ENCODE peak calls at places on chromosome 5, in seven cellular contexts. One of them, this sample, is unnamed.

GRCh38 chr5:77168187-77168883 is 42.1 kb upstream of the PDE8B start:
- DNase-seq in GM20000: no peak
- DNase-seq in ascending aorta: peak
- DNase-seq in thyroid gland: peak
- DNase-seq in nephron progenitor cell: no peak
- DNase-seq in CD4-positive, alpha-beta T cell: no peak
- DNase-seq in neural crest cell: no peak
- DNase-seq in this sample: no peak

GRCh38 chr5:118520771-118521415 is 467.5 kb downstream of the DTWD2 start:
- DNase-seq in GM20000: no peak
- DNase-seq in ascending aorta: no peak
- DNase-seq in thyroid gland: no peak
- DNase-seq in nephron progenitor cell: no peak
- DNase-seq in CD4-positive, alpha-beta T cell: no peak
- DNase-seq in neural crest cell: no peak
- DNase-seq in this sample: no peak

GRCh38 chr5:154421868-154422267 is 23.9 kb upstream of the SAP30L start:
- DNase-seq in GM20000: peak
- DNase-seq in ascending aorta: no peak
- DNase-seq in thyroid gland: no peak
- DNase-seq in nephron progenitor cell: no peak
- DNase-seq in CD4-positive, alpha-beta T cell: no peak
- DNase-seq in neural crest cell: no peak
- DNase-seq in this sample: no peak

GRCh38 chr5:129460951-129461815 is 1.1 kb downstream of the ADAMTS19 start:
- DNase-seq in GM20000: peak
- DNase-seq in ascending aorta: no peak
- DNase-seq in thyroid gland: no peak
- DNase-seq in nephron progenitor cell: peak
- DNase-seq in CD4-positive, alpha-beta T cell: no peak
- DNase-seq in neural crest cell: peak
- DNase-seq in this sample: no peak

GRCh38 chr5:156819967-156820581 is 30.0 kb upstream of the PPP1R2B start:
- DNase-seq in GM20000: no peak
- DNase-seq in ascending aorta: no peak
- DNase-seq in thyroid gland: no peak
- DNase-seq in nephron progenitor cell: no peak
- DNase-seq in CD4-positive, alpha-beta T cell: no peak
- DNase-seq in neural crest cell: no peak
- DNase-seq in this sample: no peak

GRCh38 chr5:17763301-17763700 is 129.0 kb downstream of the TAF11L14 start:
- DNase-seq in GM20000: no peak
- DNase-seq in ascending aorta: no peak
- DNase-seq in thyroid gland: no peak
- DNase-seq in nephron progenitor cell: no peak
- DNase-seq in CD4-positive, alpha-beta T cell: no peak
- DNase-seq in neural crest cell: no peak
- DNase-seq in this sample: no peak

GRCh38 chr5:132008961-132009680 is 2.3 kb downstream of the ACSL6 start:
- DNase-seq in GM20000: peak
- DNase-seq in ascending aorta: no peak
- DNase-seq in thyroid gland: peak
- DNase-seq in nephron progenitor cell: no peak
- DNase-seq in CD4-positive, alpha-beta T cell: no peak
- DNase-seq in neural crest cell: no peak
- DNase-seq in this sample: no peak

GRCh38 chr5:171770153-171770552 is 15.5 kb upstream of the SMIM23 start:
- DNase-seq in GM20000: no peak
- DNase-seq in ascending aorta: no peak
- DNase-seq in thyroid gland: no peak
- DNase-seq in nephron progenitor cell: no peak
- DNase-seq in CD4-positive, alpha-beta T cell: no peak
- DNase-seq in neural crest cell: no peak
- DNase-seq in this sample: no peak

GRCh38 chr5:147822686-147823491 is 8.6 kb downstream of the SPINK1 start:
- DNase-seq in GM20000: peak
- DNase-seq in ascending aorta: no peak
- DNase-seq in thyroid gland: peak
- DNase-seq in nephron progenitor cell: peak
- DNase-seq in CD4-positive, alpha-beta T cell: peak
- DNase-seq in neural crest cell: peak
- DNase-seq in this sample: peak

GRCh38 chr5:76367623-76368366 is 35.3 kb upstream of the IQGAP2 start:
- DNase-seq in GM20000: peak
- DNase-seq in ascending aorta: no peak
- DNase-seq in thyroid gland: no peak
- DNase-seq in nephron progenitor cell: no peak
- DNase-seq in CD4-positive, alpha-beta T cell: no peak
- DNase-seq in neural crest cell: no peak
- DNase-seq in this sample: peak

GRCh38 chr5:57199866-57200265 is 26.0 kb downstream of the GPBP1 start:
- DNase-seq in GM20000: no peak
- DNase-seq in ascending aorta: no peak
- DNase-seq in thyroid gland: peak
- DNase-seq in nephron progenitor cell: no peak
- DNase-seq in CD4-positive, alpha-beta T cell: no peak
- DNase-seq in neural crest cell: no peak
- DNase-seq in this sample: no peak

GRCh38 chr5:107459637-107460036 is 211.1 kb downstream of the EFNA5 start:
- DNase-seq in GM20000: no peak
- DNase-seq in ascending aorta: no peak
- DNase-seq in thyroid gland: no peak
- DNase-seq in nephron progenitor cell: no peak
- DNase-seq in CD4-positive, alpha-beta T cell: no peak
- DNase-seq in neural crest cell: no peak
- DNase-seq in this sample: no peak

GRCh38 chr5:95009812-95010211 is 275.1 kb downstream of the MCTP1 start:
- DNase-seq in GM20000: no peak
- DNase-seq in ascending aorta: no peak
- DNase-seq in thyroid gland: no peak
- DNase-seq in nephron progenitor cell: no peak
- DNase-seq in CD4-positive, alpha-beta T cell: no peak
- DNase-seq in neural crest cell: no peak
- DNase-seq in this sample: no peak

GRCh38 chr5:54761213-54761701 is 224.1 kb downstream of the ESM1 start:
- DNase-seq in GM20000: no peak
- DNase-seq in ascending aorta: no peak
- DNase-seq in thyroid gland: no peak
- DNase-seq in nephron progenitor cell: no peak
- DNase-seq in CD4-positive, alpha-beta T cell: no peak
- DNase-seq in neural crest cell: no peak
- DNase-seq in this sample: no peak

GRCh38 chr5:54766748-54767147 is 218.6 kb downstream of the ESM1 start:
- DNase-seq in GM20000: no peak
- DNase-seq in ascending aorta: no peak
- DNase-seq in thyroid gland: no peak
- DNase-seq in nephron progenitor cell: no peak
- DNase-seq in CD4-positive, alpha-beta T cell: no peak
- DNase-seq in neural crest cell: no peak
- DNase-seq in this sample: no peak

GRCh38 chr5:54764102-54764501 is 221.3 kb downstream of the ESM1 start:
- DNase-seq in GM20000: no peak
- DNase-seq in ascending aorta: no peak
- DNase-seq in thyroid gland: no peak
- DNase-seq in nephron progenitor cell: no peak
- DNase-seq in CD4-positive, alpha-beta T cell: no peak
- DNase-seq in neural crest cell: no peak
- DNase-seq in this sample: no peak

GRCh38 chr5:54765327-54765726 is 220.1 kb downstream of the ESM1 start:
- DNase-seq in GM20000: no peak
- DNase-seq in ascending aorta: no peak
- DNase-seq in thyroid gland: no peak
- DNase-seq in nephron progenitor cell: no peak
- DNase-seq in CD4-positive, alpha-beta T cell: no peak
- DNase-seq in neural crest cell: no peak
- DNase-seq in this sample: no peak

GRCh38 chr5:54764691-54765090 is 220.7 kb downstream of the ESM1 start:
- DNase-seq in GM20000: no peak
- DNase-seq in ascending aorta: no peak
- DNase-seq in thyroid gland: no peak
- DNase-seq in nephron progenitor cell: no peak
- DNase-seq in CD4-positive, alpha-beta T cell: no peak
- DNase-seq in neural crest cell: no peak
- DNase-seq in this sample: no peak
- TF ChIP-seq CTCF in GM20000: no peak
- TF ChIP-seq CTCF in ascending aorta: no peak
- TF ChIP-seq CTCF in thyroid gland: no peak
- TF ChIP-seq CTCF in nephron progenitor cell: no peak
- TF ChIP-seq CTCF in CD4-positive, alpha-beta T cell: no peak
- TF ChIP-seq CTCF in neural crest cell: no peak
- TF ChIP-seq CTCF in this sample: no peak

GRCh38 chr5:35185518-35185917 is 44.8 kb downstream of the PRLR start:
- DNase-seq in GM20000: no peak
- DNase-seq in ascending aorta: no peak
- DNase-seq in thyroid gland: no peak
- DNase-seq in nephron progenitor cell: no peak
- DNase-seq in CD4-positive, alpha-beta T cell: no peak
- DNase-seq in neural crest cell: no peak
- DNase-seq in this sample: no peak

GRCh38 chr5:35186749-35187148 is 43.5 kb downstream of the PRLR start:
- DNase-seq in GM20000: no peak
- DNase-seq in ascending aorta: no peak
- DNase-seq in thyroid gland: no peak
- DNase-seq in nephron progenitor cell: no peak
- DNase-seq in CD4-positive, alpha-beta T cell: no peak
- DNase-seq in neural crest cell: no peak
- DNase-seq in this sample: no peak

GRCh38 chr5:35182541-35183242 is 47.6 kb downstream of the PRLR start:
- DNase-seq in GM20000: no peak
- DNase-seq in ascending aorta: no peak
- DNase-seq in thyroid gland: peak
- DNase-seq in nephron progenitor cell: no peak
- DNase-seq in CD4-positive, alpha-beta T cell: no peak
- DNase-seq in neural crest cell: no peak
- DNase-seq in this sample: no peak

GRCh38 chr5:35180046-35180445 is 50.2 kb downstream of the PRLR start:
- DNase-seq in GM20000: no peak
- DNase-seq in ascending aorta: no peak
- DNase-seq in thyroid gland: no peak
- DNase-seq in nephron progenitor cell: no peak
- DNase-seq in CD4-positive, alpha-beta T cell: no peak
- DNase-seq in neural crest cell: no peak
- DNase-seq in this sample: no peak

DNA sequence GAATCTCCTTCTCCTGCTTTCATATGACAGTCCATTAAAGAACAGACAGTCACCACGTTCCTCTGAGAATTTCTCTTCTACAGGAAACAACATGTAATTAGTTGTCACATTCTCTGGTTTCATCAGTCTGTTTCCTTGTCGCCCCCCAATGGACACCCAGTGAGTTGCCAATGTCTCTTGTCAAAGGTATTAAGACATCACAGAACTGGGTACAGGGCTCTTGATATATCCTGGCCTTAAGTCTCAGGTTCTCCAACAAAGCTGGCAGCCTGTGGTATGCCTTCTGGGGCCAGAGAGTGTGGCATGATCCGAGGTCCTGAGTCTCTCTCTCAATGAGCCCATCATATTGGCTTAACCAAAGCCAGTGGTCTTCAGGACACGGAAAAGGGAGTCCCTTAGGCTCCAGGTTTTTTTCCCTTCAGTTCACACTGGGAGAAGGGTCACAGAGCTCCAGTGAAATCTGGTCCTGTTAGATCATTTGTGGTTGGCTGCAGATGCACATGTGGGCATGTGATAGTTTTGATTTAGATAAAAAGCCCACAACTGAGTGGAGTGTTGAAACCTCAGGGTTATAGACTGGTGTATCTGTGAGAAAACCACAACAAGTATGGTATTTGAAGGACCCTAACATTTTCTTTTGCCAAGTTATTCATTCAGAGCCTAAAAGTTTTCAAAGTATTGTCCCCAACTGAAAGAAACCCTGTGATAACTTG is 46.9 kb downstream of the PRLR start:
- DNase-seq in GM20000: peak
- DNase-seq in ascending aorta: no peak
- DNase-seq in thyroid gland: peak
- DNase-seq in nephron progenitor cell: peak
- DNase-seq in CD4-positive, alpha-beta T cell: no peak
- DNase-seq in neural crest cell: peak
- DNase-seq in this sample: peak
- TF ChIP-seq CTCF in GM20000: peak
- TF ChIP-seq CTCF in ascending aorta: peak
- TF ChIP-seq CTCF in thyroid gland: peak
- TF ChIP-seq CTCF in nephron progenitor cell: peak
- TF ChIP-seq CTCF in CD4-positive, alpha-beta T cell: no peak
- TF ChIP-seq CTCF in neural crest cell: peak
- TF ChIP-seq CTCF in this sample: peak

DNA sequence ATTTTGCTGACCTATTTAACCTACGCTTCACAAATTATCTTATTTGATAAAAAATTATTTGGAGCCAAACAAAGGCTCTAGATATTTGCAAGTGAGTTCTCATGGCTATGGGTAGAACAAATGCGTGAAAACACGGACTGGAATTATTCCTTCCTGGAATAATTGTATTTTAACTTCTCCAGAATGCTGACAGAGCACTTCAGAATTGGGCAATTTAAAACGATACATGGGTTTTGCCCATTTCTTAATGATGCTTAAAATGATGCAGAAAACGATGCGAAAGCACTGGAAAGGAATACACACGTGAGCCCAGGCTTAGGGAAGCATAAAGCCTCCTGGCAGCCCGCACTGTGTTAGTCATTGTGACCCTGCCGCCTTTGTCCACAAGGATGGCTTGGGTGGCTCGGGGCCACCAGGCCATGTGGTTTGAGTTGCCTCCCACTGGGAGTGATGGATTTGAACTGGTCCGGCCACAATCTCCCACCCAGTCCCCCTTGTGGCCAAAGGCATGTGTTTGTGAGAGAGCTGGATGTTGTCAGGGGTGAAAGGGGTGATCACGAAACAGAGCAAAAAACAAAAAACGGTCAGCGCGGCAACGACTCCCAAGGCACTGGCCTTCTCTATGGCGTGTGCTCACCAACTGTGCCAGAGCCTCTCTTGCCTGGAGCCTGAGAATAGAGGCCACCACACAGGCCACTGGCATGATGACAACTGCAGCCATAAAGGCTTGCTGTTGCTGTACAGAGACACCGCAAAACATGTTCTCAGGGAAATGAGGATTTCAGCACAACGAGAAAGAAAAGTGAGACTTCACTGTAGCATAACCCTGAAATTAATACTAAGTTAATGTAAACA is 234.2 kb upstream of the ADAMTS16 start:
- DNase-seq in GM20000: no peak
- DNase-seq in ascending aorta: no peak
- DNase-seq in thyroid gland: peak
- DNase-seq in nephron progenitor cell: no peak
- DNase-seq in CD4-positive, alpha-beta T cell: no peak
- DNase-seq in neural crest cell: no peak
- DNase-seq in this sample: no peak
- TF ChIP-seq CTCF in GM20000: peak
- TF ChIP-seq CTCF in ascending aorta: no peak
- TF ChIP-seq CTCF in thyroid gland: no peak
- TF ChIP-seq CTCF in nephron progenitor cell: no peak
- TF ChIP-seq CTCF in CD4-positive, alpha-beta T cell: no peak
- TF ChIP-seq CTCF in neural crest cell: no peak
- TF ChIP-seq CTCF in this sample: no peak

DNA sequence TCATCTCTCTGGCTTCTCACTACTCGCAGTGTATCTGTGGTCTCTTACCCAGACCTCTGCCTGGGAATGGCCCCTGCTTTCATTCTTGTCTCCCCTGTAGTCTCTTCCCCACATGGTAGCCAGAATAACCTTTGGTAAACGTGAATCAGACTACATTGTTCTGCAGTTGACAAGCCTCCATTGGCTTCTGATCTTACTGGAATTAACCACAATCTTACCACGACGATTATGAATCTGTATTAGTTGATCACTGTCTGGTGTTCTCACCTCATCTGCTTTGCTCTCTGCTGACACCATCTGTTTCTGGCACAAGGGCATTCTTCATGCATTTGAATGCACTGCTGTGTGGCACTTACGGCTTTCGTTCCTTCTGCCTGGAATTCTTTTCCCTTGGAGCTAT is 781.2 kb downstream of the MTRR start:
- DNase-seq in GM20000: no peak
- DNase-seq in ascending aorta: no peak
- DNase-seq in thyroid gland: no peak
- DNase-seq in nephron progenitor cell: no peak
- DNase-seq in CD4-positive, alpha-beta T cell: no peak
- DNase-seq in neural crest cell: no peak
- DNase-seq in this sample: no peak
- TF ChIP-seq CTCF in GM20000: no peak
- TF ChIP-seq CTCF in ascending aorta: no peak
- TF ChIP-seq CTCF in thyroid gland: no peak
- TF ChIP-seq CTCF in nephron progenitor cell: no peak
- TF ChIP-seq CTCF in CD4-positive, alpha-beta T cell: no peak
- TF ChIP-seq CTCF in neural crest cell: no peak
- TF ChIP-seq CTCF in this sample: no peak